ENCODE peak calls at places on chromosome 18, in eight cellular contexts. One of them, this sample, is unnamed.

GRCh38 chr18:12989397-12990127 is 1.6 kb upstream of the CEP192 start:
- DNase-seq in psoas muscle: no peak
- DNase-seq in foreskin fibroblast: peak
- DNase-seq in K562: no peak
- DNase-seq in esophagus squamous epithelium: no peak
- DNase-seq in bronchial epithelial cell: no peak
- DNase-seq in PC-9: no peak
- DNase-seq in MCF 10A: no peak
- DNase-seq in this sample: no peak

GRCh38 chr18:32010124-32010745 is 8.4 kb upstream of the RNF125 start:
- DNase-seq in psoas muscle: no peak
- DNase-seq in foreskin fibroblast: peak
- DNase-seq in K562: no peak
- DNase-seq in esophagus squamous epithelium: no peak
- DNase-seq in bronchial epithelial cell: peak
- DNase-seq in PC-9: no peak
- DNase-seq in MCF 10A: no peak
- DNase-seq in this sample: no peak

GRCh38 chr18:47036298-47036874 is 965 bp upstream of the ELOA2 start:
- DNase-seq in psoas muscle: no peak
- DNase-seq in foreskin fibroblast: peak
- DNase-seq in K562: peak
- DNase-seq in esophagus squamous epithelium: no peak
- DNase-seq in bronchial epithelial cell: peak
- DNase-seq in PC-9: no peak
- DNase-seq in MCF 10A: peak
- DNase-seq in this sample: no peak

GRCh38 chr18:49321271-49321670 is 139.2 kb downstream of the DYM start:
- DNase-seq in psoas muscle: no peak
- DNase-seq in foreskin fibroblast: no peak
- DNase-seq in K562: no peak
- DNase-seq in esophagus squamous epithelium: no peak
- DNase-seq in bronchial epithelial cell: no peak
- DNase-seq in PC-9: no peak
- DNase-seq in MCF 10A: no peak
- DNase-seq in this sample: no peak

GRCh38 chr18:34287825-34288224 is 63.1 kb upstream of the NOL4 start:
- DNase-seq in psoas muscle: no peak
- DNase-seq in foreskin fibroblast: no peak
- DNase-seq in K562: no peak
- DNase-seq in esophagus squamous epithelium: no peak
- DNase-seq in bronchial epithelial cell: no peak
- DNase-seq in PC-9: no peak
- DNase-seq in MCF 10A: no peak
- DNase-seq in this sample: no peak

GRCh38 chr18:63947051-63947790 is 1.9 kb upstream of the HMSD start:
- DNase-seq in psoas muscle: no peak
- DNase-seq in foreskin fibroblast: no peak
- DNase-seq in K562: no peak
- DNase-seq in esophagus squamous epithelium: no peak
- DNase-seq in bronchial epithelial cell: peak
- DNase-seq in PC-9: no peak
- DNase-seq in MCF 10A: no peak
- DNase-seq in this sample: no peak

GRCh38 chr18:65937180-65937579 is 186.4 kb downstream of the CDH7 start:
- DNase-seq in psoas muscle: no peak
- DNase-seq in foreskin fibroblast: no peak
- DNase-seq in K562: no peak
- DNase-seq in esophagus squamous epithelium: no peak
- DNase-seq in bronchial epithelial cell: no peak
- DNase-seq in PC-9: no peak
- DNase-seq in MCF 10A: no peak
- DNase-seq in this sample: no peak

GRCh38 chr18:73478191-73478590 is 610.4 kb upstream of the NETO1 start:
- DNase-seq in psoas muscle: no peak
- DNase-seq in foreskin fibroblast: no peak
- DNase-seq in K562: no peak
- DNase-seq in esophagus squamous epithelium: no peak
- DNase-seq in bronchial epithelial cell: no peak
- DNase-seq in PC-9: no peak
- DNase-seq in MCF 10A: no peak
- DNase-seq in this sample: no peak

GRCh38 chr18:35247412-35248249 is 6.8 kb downstream of the ZNF397 start:
- DNase-seq in psoas muscle: no peak
- DNase-seq in foreskin fibroblast: no peak
- DNase-seq in K562: no peak
- DNase-seq in esophagus squamous epithelium: no peak
- DNase-seq in bronchial epithelial cell: no peak
- DNase-seq in PC-9: no peak
- DNase-seq in MCF 10A: no peak
- DNase-seq in this sample: no peak

GRCh38 chr18:11496561-11497172 is 112.7 kb upstream of the SLC35G4 start:
- DNase-seq in psoas muscle: no peak
- DNase-seq in foreskin fibroblast: peak
- DNase-seq in K562: no peak
- DNase-seq in esophagus squamous epithelium: no peak
- DNase-seq in bronchial epithelial cell: no peak
- DNase-seq in PC-9: no peak
- DNase-seq in MCF 10A: no peak
- DNase-seq in this sample: no peak

GRCh38 chr18:48814490-48815181 is 136.1 kb downstream of the SMAD7 start:
- DNase-seq in psoas muscle: no peak
- DNase-seq in foreskin fibroblast: no peak
- DNase-seq in K562: no peak
- DNase-seq in esophagus squamous epithelium: no peak
- DNase-seq in bronchial epithelial cell: no peak
- DNase-seq in PC-9: no peak
- DNase-seq in MCF 10A: no peak
- DNase-seq in this sample: peak

GRCh38 chr18:7021994-7022840 is 95.4 kb downstream of the LAMA1 start:
- DNase-seq in psoas muscle: no peak
- DNase-seq in foreskin fibroblast: peak
- DNase-seq in K562: peak
- DNase-seq in esophagus squamous epithelium: no peak
- DNase-seq in bronchial epithelial cell: peak
- DNase-seq in PC-9: peak
- DNase-seq in MCF 10A: peak
- DNase-seq in this sample: no peak

GRCh38 chr18:38651736-38652135 is 1086.1 kb upstream of the CELF4 start:
- DNase-seq in psoas muscle: no peak
- DNase-seq in foreskin fibroblast: no peak
- DNase-seq in K562: no peak
- DNase-seq in esophagus squamous epithelium: no peak
- DNase-seq in bronchial epithelial cell: no peak
- DNase-seq in PC-9: no peak
- DNase-seq in MCF 10A: no peak
- DNase-seq in this sample: no peak

GRCh38 chr18:79379931-79380815 is 15.6 kb upstream of the NFATC1 start:
- DNase-seq in psoas muscle: no peak
- DNase-seq in foreskin fibroblast: no peak
- DNase-seq in K562: no peak
- DNase-seq in esophagus squamous epithelium: no peak
- DNase-seq in bronchial epithelial cell: no peak
- DNase-seq in PC-9: no peak
- DNase-seq in MCF 10A: no peak
- DNase-seq in this sample: no peak

GRCh38 chr18:212780-213179 is 54.4 kb downstream of the USP14 start:
- DNase-seq in psoas muscle: no peak
- DNase-seq in foreskin fibroblast: peak
- DNase-seq in K562: peak
- DNase-seq in esophagus squamous epithelium: no peak
- DNase-seq in bronchial epithelial cell: no peak
- DNase-seq in PC-9: no peak
- DNase-seq in MCF 10A: no peak
- DNase-seq in this sample: no peak
- TF ChIP-seq CTCF in psoas muscle: no peak
- TF ChIP-seq CTCF in foreskin fibroblast: peak
- TF ChIP-seq CTCF in K562: no peak
- TF ChIP-seq CTCF in esophagus squamous epithelium: peak
- TF ChIP-seq CTCF in bronchial epithelial cell: no peak
- TF ChIP-seq CTCF in PC-9: no peak
- TF ChIP-seq CTCF in MCF 10A: no peak
- TF ChIP-seq CTCF in this sample: no peak

GRCh38 chr18:25334588-25334987 is 17.4 kb downstream of the ZNF521 start:
- DNase-seq in psoas muscle: no peak
- DNase-seq in foreskin fibroblast: no peak
- DNase-seq in K562: no peak
- DNase-seq in esophagus squamous epithelium: no peak
- DNase-seq in bronchial epithelial cell: no peak
- DNase-seq in PC-9: no peak
- DNase-seq in MCF 10A: no peak
- DNase-seq in this sample: no peak
- TF ChIP-seq CTCF in psoas muscle: no peak
- TF ChIP-seq CTCF in foreskin fibroblast: peak
- TF ChIP-seq CTCF in K562: no peak
- TF ChIP-seq CTCF in esophagus squamous epithelium: no peak
- TF ChIP-seq CTCF in bronchial epithelial cell: no peak
- TF ChIP-seq CTCF in PC-9: no peak
- TF ChIP-seq CTCF in MCF 10A: no peak
- TF ChIP-seq CTCF in this sample: peak

DNA sequence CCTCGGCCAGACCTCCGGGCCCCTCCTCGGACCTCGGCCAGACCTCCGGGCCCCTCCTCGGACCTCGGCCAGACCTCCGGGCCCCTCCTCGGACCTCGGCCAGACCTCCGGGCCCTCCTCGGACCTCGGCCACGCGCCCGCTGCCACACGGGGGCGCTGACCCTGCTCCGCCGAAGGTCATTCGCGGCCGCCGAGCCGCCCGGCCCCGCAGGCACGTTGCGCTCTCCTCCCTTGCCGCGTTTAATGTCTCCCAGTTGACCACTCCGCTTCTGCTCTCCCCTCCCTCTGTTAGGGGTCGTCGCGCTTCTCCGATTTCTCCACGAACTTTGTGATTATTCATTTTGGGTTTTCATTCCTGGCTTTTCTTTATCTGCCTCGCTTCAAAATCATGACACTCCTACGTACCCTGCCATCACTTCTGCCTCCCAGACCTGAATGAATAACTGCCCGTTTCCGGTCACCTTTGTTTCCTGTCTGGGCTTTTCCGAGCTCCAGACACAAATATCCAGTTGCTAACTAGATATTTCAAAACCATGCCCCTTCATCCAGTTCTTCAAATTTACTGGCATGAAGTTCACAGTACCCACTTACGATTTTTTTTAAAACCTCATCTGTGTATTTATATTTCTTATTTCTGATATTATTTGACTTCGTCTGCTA is 14.8 kb upstream of the COLEC12 start:
- DNase-seq in psoas muscle: no peak
- DNase-seq in foreskin fibroblast: no peak
- DNase-seq in K562: no peak
- DNase-seq in esophagus squamous epithelium: no peak
- DNase-seq in bronchial epithelial cell: no peak
- DNase-seq in PC-9: no peak
- DNase-seq in MCF 10A: no peak
- DNase-seq in this sample: no peak
- TF ChIP-seq CTCF in psoas muscle: no peak
- TF ChIP-seq CTCF in foreskin fibroblast: no peak
- TF ChIP-seq CTCF in K562: no peak
- TF ChIP-seq CTCF in esophagus squamous epithelium: no peak
- TF ChIP-seq CTCF in bronchial epithelial cell: no peak
- TF ChIP-seq CTCF in PC-9: no peak
- TF ChIP-seq CTCF in MCF 10A: no peak
- TF ChIP-seq CTCF in this sample: no peak

GRCh38 chr18:62564044-62564443 is 41.2 kb downstream of the ZCCHC2 start:
- DNase-seq in psoas muscle: no peak
- DNase-seq in foreskin fibroblast: no peak
- DNase-seq in K562: no peak
- DNase-seq in esophagus squamous epithelium: no peak
- DNase-seq in bronchial epithelial cell: no peak
- DNase-seq in PC-9: no peak
- DNase-seq in MCF 10A: no peak
- DNase-seq in this sample: no peak

GRCh38 chr18:62571037-62571436 is 48.2 kb downstream of the ZCCHC2 start:
- DNase-seq in psoas muscle: no peak
- DNase-seq in foreskin fibroblast: no peak
- DNase-seq in K562: no peak
- DNase-seq in esophagus squamous epithelium: no peak
- DNase-seq in bronchial epithelial cell: no peak
- DNase-seq in PC-9: no peak
- DNase-seq in MCF 10A: no peak
- DNase-seq in this sample: no peak

GRCh38 chr18:62566818-62567217 is 44.0 kb downstream of the ZCCHC2 start:
- DNase-seq in psoas muscle: no peak
- DNase-seq in foreskin fibroblast: no peak
- DNase-seq in K562: no peak
- DNase-seq in esophagus squamous epithelium: no peak
- DNase-seq in bronchial epithelial cell: no peak
- DNase-seq in PC-9: no peak
- DNase-seq in MCF 10A: no peak
- DNase-seq in this sample: no peak

GRCh38 chr18:62569081-62569480 is 46.3 kb downstream of the ZCCHC2 start:
- DNase-seq in psoas muscle: no peak
- DNase-seq in foreskin fibroblast: no peak
- DNase-seq in K562: no peak
- DNase-seq in esophagus squamous epithelium: no peak
- DNase-seq in bronchial epithelial cell: peak
- DNase-seq in PC-9: no peak
- DNase-seq in MCF 10A: no peak
- DNase-seq in this sample: no peak

DNA sequence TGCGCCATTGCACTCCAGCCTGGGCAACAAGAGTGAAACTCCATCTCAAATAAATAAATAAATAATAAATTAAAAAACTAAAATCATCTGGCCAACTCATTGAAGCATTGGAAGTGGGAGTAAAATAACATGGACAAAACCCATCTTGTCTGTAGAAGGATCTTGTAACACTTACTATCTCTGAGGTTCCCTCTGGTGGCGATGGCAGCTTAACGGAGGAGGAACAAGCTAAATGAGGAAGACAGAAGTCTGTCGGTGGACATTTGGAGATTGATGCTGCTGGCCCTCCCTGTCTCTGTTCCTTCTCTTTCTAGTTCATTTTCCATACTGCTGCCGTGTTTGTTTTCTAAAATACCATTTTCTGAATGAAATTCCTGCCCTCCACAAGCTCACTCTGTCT is 43.4 kb downstream of the ZCCHC2 start:
- DNase-seq in psoas muscle: no peak
- DNase-seq in foreskin fibroblast: no peak
- DNase-seq in K562: no peak
- DNase-seq in esophagus squamous epithelium: no peak
- DNase-seq in bronchial epithelial cell: no peak
- DNase-seq in PC-9: no peak
- DNase-seq in MCF 10A: peak
- DNase-seq in this sample: peak
- TF ChIP-seq CTCF in psoas muscle: peak
- TF ChIP-seq CTCF in foreskin fibroblast: peak
- TF ChIP-seq CTCF in K562: peak
- TF ChIP-seq CTCF in esophagus squamous epithelium: no peak
- TF ChIP-seq CTCF in bronchial epithelial cell: no peak
- TF ChIP-seq CTCF in PC-9: peak
- TF ChIP-seq CTCF in MCF 10A: peak
- TF ChIP-seq CTCF in this sample: peak